ENCODE peak calls at places on chromosome 1, in nine cellular contexts. G is T follicular helper cell; J is activated CD4-positive, alpha-beta T cell treated with anti-CD3 and anti-CD28 coated beads for 24 hours; K is NCI-H748 treated with DMSO at 0.1 percent for 48 hours; Z is neural crest cell; A is activated effector memory CD4-positive, alpha-beta T cell treated with anti-CD3 and anti-CD28 coated beads, Interleukin-2, amount 50 U/mL, for 16 hours; C is CD4-positive, CD25-positive, alpha-beta regulatory T cell; D is upper lobe of left lung; O is dermis microvascular lymphatic vessel endothelial cell. N is an unnamed sample.

GRCh38 chr1:152487871-152488270 is 22.7 kb upstream of the LCE5A start:
- DNase-seq in G (no peak), J (no peak), K (no peak), Z (no peak), A (no peak), C (no peak), D (no peak), O (no peak), N (no peak)

GRCh38 chr1:198577444-198577843 is 37.0 kb upstream of the ATP6V1G3 start:
- DNase-seq in G (no peak), J (no peak), K (no peak), Z (no peak), A (no peak), C (no peak), D (no peak), O (no peak), N (no peak)

GRCh38 chr1:25619101-25619890 is 2.7 kb downstream of the MAN1C1 start:
- DNase-seq in G (no peak), J (no peak), K (peak; percentile 6), Z (peak; percentile 81), A (peak; percentile 83), C (peak; percentile 29), D (peak; percentile 36), O (peak; percentile 35), N (peak; percentile 36)

GRCh38 chr1:207088731-207089626 is at the start of gene C4BPB:
- DNase-seq in G (no peak), J (no peak), K (no peak), Z (no peak), A (no peak), C (no peak), D (peak; percentile 36), O (no peak), N (peak; percentile 19)

GRCh38 chr1:185497177-185497576 is 180.1 kb upstream of the IVNS1ABP start:
- DNase-seq in G (no peak), J (no peak), K (no peak), Z (no peak), A (no peak), C (no peak), D (no peak), O (no peak), N (no peak)

GRCh38 chr1:41861509-41862410 is 57.0 kb downstream of the HIVEP3 start:
- DNase-seq in G (no peak), J (no peak), K (no peak), Z (no peak), A (no peak), C (no peak), D (no peak), O (no peak), N (no peak)

GRCh38 chr1:109806733-109807397 is 43.1 kb upstream of the EPS8L3 start:
- DNase-seq in G (no peak), J (no peak), K (no peak), Z (no peak), A (peak; percentile 55), C (no peak), D (no peak), O (no peak), N (no peak)

GRCh38 chr1:71634159-71634558 is 553.3 kb upstream of the ZRANB2 start:
- DNase-seq in G (no peak), J (no peak), K (peak; percentile 63), Z (no peak), A (no peak), C (no peak), D (no peak), O (no peak), N (no peak)

GRCh38 chr1:172549621-172550280 is 16.8 kb downstream of the SUCO start:
- DNase-seq in G (no peak), J (no peak), K (no peak), Z (no peak), A (no peak), C (no peak), D (no peak), O (no peak), N (no peak)